ENCODE peak calls at places on chromosomes 16 and 17, in six cellular contexts. One of them, this sample, is unnamed.

GRCh38 chr16:71461686-71462648 is at the start of gene ZNF23:
- DNase-seq in WTC11: peak
- DNase-seq in HepG2: peak
- DNase-seq in A549: peak
- DNase-seq in endothelial cell of umbilical vein: peak
- DNase-seq in H1: no peak
- DNase-seq in this sample: peak

GRCh38 chr17:46108550-46109110 is 84.6 kb downstream of the KANSL1 start:
- DNase-seq in A549: no peak
- DNase-seq in HepG2: peak
- DNase-seq in endothelial cell of umbilical vein: peak
- DNase-seq in WTC11: no peak
- DNase-seq in H1: no peak
- DNase-seq in this sample: no peak

GRCh38 chr17:37708616-37709212 is 36.1 kb downstream of the HNF1B start:
- DNase-seq in WTC11: no peak
- DNase-seq in H1: no peak
- DNase-seq in endothelial cell of umbilical vein: no peak
- DNase-seq in HepG2: peak
- DNase-seq in A549: peak
- DNase-seq in this sample: no peak

GRCh38 chr16:67723940-67724339 is 4.8 kb upstream of the GFOD2 start:
- DNase-seq in A549: no peak
- DNase-seq in HepG2: no peak
- DNase-seq in WTC11: no peak
- DNase-seq in endothelial cell of umbilical vein: no peak
- DNase-seq in H1: no peak
- DNase-seq in this sample: no peak

GRCh38 chr17:1847191-1847590 is 17.4 kb downstream of the RPA1 start:
- DNase-seq in WTC11: no peak
- DNase-seq in A549: no peak
- DNase-seq in HepG2: no peak
- DNase-seq in endothelial cell of umbilical vein: no peak
- DNase-seq in H1: no peak
- DNase-seq in this sample: no peak

GRCh38 chr16:53080345-53081031 is 25.7 kb downstream of the CHD9 start:
- DNase-seq in HepG2: no peak
- DNase-seq in H1: no peak
- DNase-seq in endothelial cell of umbilical vein: peak
- DNase-seq in A549: peak
- DNase-seq in WTC11: no peak
- DNase-seq in this sample: no peak

GRCh38 chr16:85061566-85061965 is 34.0 kb downstream of the KIAA0513 start:
- DNase-seq in H1: no peak
- DNase-seq in endothelial cell of umbilical vein: no peak
- DNase-seq in WTC11: no peak
- DNase-seq in HepG2: no peak
- DNase-seq in A549: no peak
- DNase-seq in this sample: no peak

GRCh38 chr17:37388266-37388665 is 12.5 kb downstream of the C17orf78 start:
- DNase-seq in A549: no peak
- DNase-seq in WTC11: no peak
- DNase-seq in HepG2: no peak
- DNase-seq in H1: no peak
- DNase-seq in endothelial cell of umbilical vein: no peak
- DNase-seq in this sample: no peak

GRCh38 chr17:43517615-43518386 is 28.3 kb downstream of the ETV4 start:
- DNase-seq in A549: no peak
- DNase-seq in endothelial cell of umbilical vein: peak
- DNase-seq in WTC11: no peak
- DNase-seq in HepG2: no peak
- DNase-seq in H1: no peak
- DNase-seq in this sample: no peak

GRCh38 chr17:80457236-80457856 is 19.1 kb downstream of the NPTX1 start:
- DNase-seq in HepG2: no peak
- DNase-seq in WTC11: no peak
- DNase-seq in H1: no peak
- DNase-seq in endothelial cell of umbilical vein: no peak
- DNase-seq in A549: no peak
- DNase-seq in this sample: peak

GRCh38 chr17:44785921-44786320 is 27.1 kb downstream of the ADAM11 start:
- DNase-seq in H1: no peak
- DNase-seq in HepG2: no peak
- DNase-seq in A549: no peak
- DNase-seq in endothelial cell of umbilical vein: no peak
- DNase-seq in WTC11: no peak
- DNase-seq in this sample: no peak

GRCh38 chr17:66704858-66705257 is 130.1 kb upstream of the CACNG5 start:
- DNase-seq in WTC11: no peak
- DNase-seq in endothelial cell of umbilical vein: no peak
- DNase-seq in H1: no peak
- DNase-seq in HepG2: no peak
- DNase-seq in A549: no peak
- DNase-seq in this sample: no peak

GRCh38 chr16:72312862-72313261 is 140.9 kb upstream of the PMFBP1 start:
- DNase-seq in WTC11: no peak
- DNase-seq in H1: no peak
- DNase-seq in A549: no peak
- DNase-seq in endothelial cell of umbilical vein: no peak
- DNase-seq in HepG2: no peak
- DNase-seq in this sample: no peak

GRCh38 chr17:32551186-32551955 is 64.6 kb downstream of the CDK5R1 start:
- DNase-seq in HepG2: no peak
- DNase-seq in H1: no peak
- DNase-seq in WTC11: no peak
- DNase-seq in endothelial cell of umbilical vein: peak
- DNase-seq in A549: no peak
- DNase-seq in this sample: no peak

GRCh38 chr17:77840156-77840555 is 118.3 kb upstream of the TNRC6C start:
- DNase-seq in WTC11: no peak
- DNase-seq in endothelial cell of umbilical vein: peak
- DNase-seq in A549: no peak
- DNase-seq in HepG2: no peak
- DNase-seq in H1: no peak
- DNase-seq in this sample: peak

GRCh38 chr16:15782573-15783365 is 74.1 kb downstream of the MYH11 start:
- DNase-seq in WTC11: peak
- DNase-seq in HepG2: peak
- DNase-seq in endothelial cell of umbilical vein: no peak
- DNase-seq in A549: no peak
- DNase-seq in H1: no peak
- DNase-seq in this sample: peak

GRCh38 chr17:13197586-13197985 is 179.8 kb upstream of the ELAC2 start:
- DNase-seq in WTC11: no peak
- DNase-seq in HepG2: no peak
- DNase-seq in H1: no peak
- DNase-seq in endothelial cell of umbilical vein: no peak
- DNase-seq in A549: no peak
- DNase-seq in this sample: no peak

GRCh38 chr16:117381-118365 is 20.8 kb downstream of the NPRL3 start:
- DNase-seq in endothelial cell of umbilical vein: peak
- DNase-seq in WTC11: peak
- DNase-seq in A549: peak
- DNase-seq in HepG2: peak
- DNase-seq in H1: peak
- DNase-seq in this sample: peak

GRCh38 chr17:40038882-40039513 is 15.2 kb downstream of the MED24 start:
- DNase-seq in A549: peak
- DNase-seq in HepG2: peak
- DNase-seq in WTC11: peak
- DNase-seq in endothelial cell of umbilical vein: peak
- DNase-seq in H1: no peak
- DNase-seq in this sample: no peak
- TF ChIP-seq JUN in A549: no peak
- TF ChIP-seq JUN in HepG2: no peak
- TF ChIP-seq JUN in WTC11: no peak
- TF ChIP-seq JUN in endothelial cell of umbilical vein: no peak
- TF ChIP-seq JUN in H1: no peak
- TF ChIP-seq JUN in this sample: no peak

GRCh38 chr17:40980594-40980993 is 3.5 kb downstream of the KRT40 start:
- DNase-seq in WTC11: no peak
- DNase-seq in HepG2: no peak
- DNase-seq in A549: no peak
- DNase-seq in endothelial cell of umbilical vein: no peak
- DNase-seq in H1: no peak
- DNase-seq in this sample: no peak
- TF ChIP-seq JUN in WTC11: no peak
- TF ChIP-seq JUN in HepG2: no peak
- TF ChIP-seq JUN in A549: no peak
- TF ChIP-seq JUN in endothelial cell of umbilical vein: no peak
- TF ChIP-seq JUN in H1: no peak
- TF ChIP-seq JUN in this sample: no peak

DNA sequence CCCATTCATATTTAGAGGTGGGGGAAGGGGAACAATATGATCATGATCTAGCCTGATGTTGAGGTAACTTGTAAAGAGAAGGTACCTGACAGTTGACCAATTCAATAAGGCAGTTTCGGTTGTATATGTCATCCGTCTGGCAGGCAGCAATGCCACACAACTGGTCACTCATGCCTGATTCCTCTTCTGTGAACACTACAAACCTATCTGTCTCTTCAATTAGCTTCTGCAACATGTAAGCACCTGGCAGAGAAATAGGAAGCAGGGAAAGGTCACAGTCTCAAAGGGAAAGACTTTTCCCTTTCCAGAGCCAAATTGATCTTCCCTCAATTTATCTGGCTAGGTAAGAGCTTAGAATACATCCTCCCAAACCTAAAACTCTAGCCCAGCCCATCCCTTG is 10.2 kb upstream of the RSKR start:
- DNase-seq in H1: no peak
- DNase-seq in endothelial cell of umbilical vein: no peak
- DNase-seq in A549: no peak
- DNase-seq in WTC11: no peak
- DNase-seq in HepG2: no peak
- DNase-seq in this sample: no peak
- TF ChIP-seq JUN in H1: no peak
- TF ChIP-seq JUN in endothelial cell of umbilical vein: no peak
- TF ChIP-seq JUN in A549: no peak
- TF ChIP-seq JUN in WTC11: no peak
- TF ChIP-seq JUN in HepG2: no peak
- TF ChIP-seq JUN in this sample: no peak

DNA sequence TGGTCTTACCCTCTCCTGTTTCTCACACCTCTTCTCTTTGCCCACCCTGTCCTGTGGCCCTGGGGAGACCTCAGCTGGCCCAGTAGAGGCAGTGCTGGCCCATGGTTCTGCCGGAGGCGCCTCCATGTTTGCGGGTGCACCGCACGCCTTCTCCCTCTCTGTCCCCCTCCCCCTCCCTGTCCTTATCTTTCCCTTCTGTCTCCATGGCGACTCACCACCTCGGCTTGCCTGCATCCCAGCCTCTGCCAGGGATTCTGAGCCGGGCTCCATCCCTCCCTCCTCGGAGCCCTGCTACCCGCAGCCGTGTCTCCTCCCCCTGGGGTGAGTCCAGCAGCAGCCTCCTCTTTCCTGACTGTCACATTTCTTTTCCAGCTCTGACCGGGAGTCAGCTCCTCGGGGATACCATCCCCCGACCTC is at the start of gene RNF112:
- DNase-seq in H1: no peak
- DNase-seq in A549: no peak
- DNase-seq in WTC11: no peak
- DNase-seq in HepG2: no peak
- DNase-seq in endothelial cell of umbilical vein: no peak
- DNase-seq in this sample: peak
- TF ChIP-seq JUN in H1: no peak
- TF ChIP-seq JUN in A549: no peak
- TF ChIP-seq JUN in WTC11: no peak
- TF ChIP-seq JUN in HepG2: no peak
- TF ChIP-seq JUN in endothelial cell of umbilical vein: no peak
- TF ChIP-seq JUN in this sample: no peak

GRCh38 chr16:10168258-10168657 is 14.0 kb downstream of the GRIN2A start:
- DNase-seq in A549: no peak
- DNase-seq in endothelial cell of umbilical vein: no peak
- DNase-seq in WTC11: no peak
- DNase-seq in H1: no peak
- DNase-seq in HepG2: no peak
- DNase-seq in this sample: no peak
- TF ChIP-seq JUN in A549: no peak
- TF ChIP-seq JUN in endothelial cell of umbilical vein: no peak
- TF ChIP-seq JUN in WTC11: no peak
- TF ChIP-seq JUN in H1: no peak
- TF ChIP-seq JUN in HepG2: no peak
- TF ChIP-seq JUN in this sample: no peak

DNA sequence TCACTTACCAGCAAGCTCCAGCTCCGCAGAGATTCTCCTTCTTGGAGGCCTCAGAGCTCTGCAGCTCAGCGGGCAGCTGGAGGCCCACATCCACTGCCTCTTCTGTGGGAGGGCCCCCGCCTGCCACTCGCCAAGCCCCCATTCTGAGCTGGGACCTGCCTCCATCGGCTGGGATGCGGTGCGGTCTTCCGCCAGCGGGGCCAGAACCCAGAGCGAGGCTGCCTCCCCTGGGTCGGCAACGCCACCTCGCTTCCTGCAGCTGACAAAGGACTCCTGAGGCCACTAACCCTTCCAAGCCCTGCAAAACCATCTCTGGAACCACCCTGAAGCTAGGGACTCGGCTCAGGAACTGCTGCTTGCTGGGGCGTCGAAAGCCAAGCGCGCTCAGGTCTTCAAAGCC is 174.2 kb downstream of the ENGASE start:
- DNase-seq in endothelial cell of umbilical vein: no peak
- DNase-seq in H1: no peak
- DNase-seq in WTC11: no peak
- DNase-seq in HepG2: no peak
- DNase-seq in A549: no peak
- DNase-seq in this sample: no peak
- TF ChIP-seq JUN in endothelial cell of umbilical vein: no peak
- TF ChIP-seq JUN in H1: no peak
- TF ChIP-seq JUN in WTC11: no peak
- TF ChIP-seq JUN in HepG2: no peak
- TF ChIP-seq JUN in A549: no peak
- TF ChIP-seq JUN in this sample: no peak

This sample was measured in K562.